ENCODE peak calls at places on chromosomes 7 and 10, in six cellular contexts. L is cerebellum; F is CD8-positive, alpha-beta T cell; J is stimulated activated CD4-positive, alpha-beta T cell treated with anti-CD3 and anti-CD28 coated beads, Interleukin-1b, Interleukin-23, amount 100 ng/mL, for 4 hours; B is HCT116; X is NCI-H1436. H is an unnamed sample.

GRCh38 chr10:107800061-107800460 is 635.6 kb upstream of the SORCS1 start:
- DNase-seq in L (no peak), J (no peak), F (no peak), X (no peak), B (no peak), H (no peak)

GRCh38 chr7:72925546-72926120 is 738 bp downstream of the POM121 start:
- DNase-seq in F (no peak), B (no peak), L (peak), X (no peak), J (no peak), H (no peak)

GRCh38 chr10:70715853-70716795 is 43.8 kb downstream of the ADAMTS14 start:
- DNase-seq in L (no peak), X (peak), B (peak), F (no peak), J (no peak), H (no peak)

GRCh38 chr10:122567056-122567660 is 6.6 kb downstream of the DMBT1 start:
- DNase-seq in L (no peak), F (peak), X (no peak), J (no peak), B (peak), H (peak)

GRCh38 chr10:89963446-89964102 is 262.2 kb downstream of the KIF20B start:
- DNase-seq in J (no peak), X (no peak), B (no peak), L (no peak), F (no peak), H (no peak)

GRCh38 chr10:101775273-101776131 is at the start of gene FGF8:
- DNase-seq in J (no peak), F (no peak), L (no peak), B (no peak), X (no peak), H (no peak)

GRCh38 chr7:38451840-38452239 is 178.4 kb upstream of the TARP start:
- DNase-seq in F (no peak), X (no peak), J (no peak), L (peak), B (peak), H (no peak)

GRCh38 chr10:130136214-130137076 is at the start of gene GLRX3:
- DNase-seq in X (peak), F (peak), J (peak), L (peak), B (peak), H (peak)

GRCh38 chr10:63703113-63703670 is 182.0 kb downstream of the REEP3 start:
- DNase-seq in B (peak), J (no peak), L (no peak), X (no peak), F (no peak), H (no peak)